ENCODE peak calls at places on chromosomes 7 and 10, in nine cellular contexts. I, W, P, N, S, A, T, Q and D are unnamed samples. For H3K4me1, the result is how much of the 10 kb centered on the place peaks cover.

GRCh38 chr7:46786995-46787394 is 794.9 kb downstream of the TNS3 start:
- DNase-seq in N (no peak), S (no peak), I (no peak), A (no peak), Q (no peak), P (no peak), T (no peak), W (no peak), D (no peak)

GRCh38 chr10:125029584-125030242 is 87.8 kb downstream of the ZRANB1 start:
- DNase-seq in T (no peak), Q (no peak), S (no peak), P (no peak), A (peak), I (peak), N (no peak), W (peak), D (no peak)

GRCh38 chr7:47498229-47499056 is 83.5 kb downstream of the TNS3 start:
- DNase-seq in W (no peak), A (no peak), P (no peak), T (no peak), S (peak), Q (no peak), N (no peak), I (peak), D (no peak)

GRCh38 chr10:42974693-42975002 is 102.2 kb upstream of the RET start:
- DNase-seq in A (no peak), T (no peak), Q (no peak), W (no peak), N (no peak), S (no peak), I (no peak), P (no peak), D (no peak)

GRCh38 chr7:15972767-15973362 is 286.4 kb upstream of the MEOX2 start:
- DNase-seq in P (no peak), S (no peak), A (peak), W (no peak), N (peak), Q (no peak), T (no peak), I (no peak), D (no peak)

GRCh38 chr7:54904130-54904529 is 114.7 kb upstream of the EGFR start:
- DNase-seq in P (no peak), Q (no peak), A (peak), S (no peak), W (no peak), N (no peak), I (no peak), T (no peak), D (no peak)

GRCh38 chr10:97673736-97674525 is 13.1 kb downstream of the AVPI1 start:
- DNase-seq in N (no peak), T (no peak), Q (no peak), P (no peak), W (peak), S (no peak), A (peak), I (peak), D (no peak)

GRCh38 chr7:29224726-29225125 is 30.2 kb downstream of the CHN2 start:
- DNase-seq in Q (no peak), S (no peak), I (no peak), P (no peak), N (no peak), W (peak), A (no peak), T (no peak), D (no peak)

GRCh38 chr7:86049910-86050309 is 593.8 kb upstream of the GRM3 start:
- DNase-seq in I (no peak), Q (no peak), A (no peak), S (no peak), N (no peak), P (no peak), T (no peak), W (no peak), D (no peak)

GRCh38 chr10:9825491-9826018 is 1192.1 kb upstream of the CELF2 start:
- DNase-seq in P (no peak), A (peak), Q (no peak), W (no peak), I (no peak), T (peak), N (no peak), S (no peak), D (no peak)

GRCh38 chr7:32892521-32893224 is 1.1 kb upstream of the KBTBD2 start:
- DNase-seq in A (peak), T (peak), N (peak), W (peak), P (no peak), S (peak), I (peak), Q (peak), D (peak)

GRCh38 chr10:125264752-125265578 is 104.6 kb upstream of the CTBP2 start:
- DNase-seq in T (no peak), A (no peak), S (no peak), Q (no peak), I (no peak), W (peak), N (peak), P (no peak), D (no peak)

GRCh38 chr10:77637474-77637985 is at the start of gene KCNMA1:
- DNase-seq in Q (peak), P (peak), W (peak), A (no peak), T (peak), S (peak), I (peak), N (no peak), D (no peak)

GRCh38 chr7:127879436-127879835 is 151.8 kb downstream of the LRRC4 start:
- DNase-seq in I (no peak), W (no peak), A (no peak), S (no peak), N (no peak), T (no peak), Q (no peak), P (no peak), D (no peak)

GRCh38 chr7:129824291-129825004 is 128.3 kb downstream of the UBE2H start:
- DNase-seq in W (no peak), S (no peak), Q (no peak), T (no peak), P (no peak), I (no peak), N (no peak), A (no peak), D (no peak)

GRCh38 chr10:30858499-30858898 is 173.2 kb downstream of the ZNF438 start:
- DNase-seq in T (no peak), I (no peak), S (no peak), N (no peak), A (peak), P (no peak), W (no peak), Q (no peak), D (no peak)

GRCh38 chr7:115868369-115868768 is 162.2 kb downstream of the TFEC start:
- DNase-seq in I (no peak), P (no peak), T (no peak), W (no peak), S (no peak), A (no peak), Q (no peak), N (no peak), D (no peak)

GRCh38 chr7:15166620-15167019 is 264.1 kb upstream of the DGKB start:
- DNase-seq in P (no peak), W (no peak), Q (no peak), N (no peak), S (no peak), T (no peak), A (no peak), I (no peak), D (no peak)

GRCh38 chr7:125061776-125062397 is 132.3 kb upstream of the POT1 start:
- DNase-seq in N (no peak), Q (no peak), W (peak), T (peak), P (no peak), A (peak), S (no peak), I (no peak), D (no peak)

GRCh38 chr10:117429644-117430043 is 54.4 kb upstream of the PDZD8 start:
- DNase-seq in P (no peak), Q (no peak), W (no peak), T (no peak), S (no peak), N (no peak), I (no peak), A (no peak), D (no peak)

GRCh38 chr7:148535227-148535626 is 55.3 kb upstream of the C7orf33 start:
- DNase-seq in P (no peak), W (peak), A (no peak), I (peak), Q (no peak), N (no peak), S (peak), T (peak), D (no peak)

GRCh38 chr10:70561051-70561450 is 41.5 kb downstream of the PRF1 start:
- DNase-seq in I (peak), N (no peak), A (no peak), S (no peak), T (no peak), P (no peak), Q (no peak), W (no peak), D (no peak)

GRCh38 chr10:48806282-48806681 is 121.6 kb downstream of the WDFY4 start:
- DNase-seq in W (no peak), N (no peak), P (no peak), A (no peak), T (no peak), I (peak), Q (no peak), S (no peak), D (no peak)
- H3K4me1 ChIP-seq in W (under half), N (under half), P (under half), A (under half), T (under half), I (under half), Q (under half), S (under half), D (under half)

DNA sequence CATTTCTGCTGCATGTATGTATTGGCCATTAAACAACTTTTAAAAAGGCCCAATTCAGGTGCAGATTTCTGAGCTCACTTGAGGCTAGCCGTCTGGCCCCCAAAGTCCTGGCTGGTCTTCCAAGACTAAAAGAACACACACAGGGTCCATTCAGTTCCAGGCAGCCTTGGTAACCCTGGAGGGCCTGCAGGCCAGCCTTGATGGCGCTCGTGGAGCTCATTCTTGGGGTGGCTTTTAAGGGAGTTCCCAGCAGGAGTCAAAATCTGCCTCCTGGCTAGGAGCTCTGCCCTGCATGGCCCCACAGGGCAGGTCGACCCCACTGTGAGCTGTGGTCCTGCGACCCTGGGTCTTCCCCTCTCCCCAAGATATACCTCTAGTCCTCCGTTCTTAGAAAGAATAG is 28.8 kb downstream of the ANXA11 start:
- DNase-seq in N (no peak), P (no peak), W (no peak), Q (no peak), A (no peak), S (no peak), I (no peak), T (no peak), D (no peak)
- H3K4me1 ChIP-seq in N (under half), P (under half), W (under half), Q (half or more), A (under half), S (under half), I (under half), T (under half), D (under half)

DNA sequence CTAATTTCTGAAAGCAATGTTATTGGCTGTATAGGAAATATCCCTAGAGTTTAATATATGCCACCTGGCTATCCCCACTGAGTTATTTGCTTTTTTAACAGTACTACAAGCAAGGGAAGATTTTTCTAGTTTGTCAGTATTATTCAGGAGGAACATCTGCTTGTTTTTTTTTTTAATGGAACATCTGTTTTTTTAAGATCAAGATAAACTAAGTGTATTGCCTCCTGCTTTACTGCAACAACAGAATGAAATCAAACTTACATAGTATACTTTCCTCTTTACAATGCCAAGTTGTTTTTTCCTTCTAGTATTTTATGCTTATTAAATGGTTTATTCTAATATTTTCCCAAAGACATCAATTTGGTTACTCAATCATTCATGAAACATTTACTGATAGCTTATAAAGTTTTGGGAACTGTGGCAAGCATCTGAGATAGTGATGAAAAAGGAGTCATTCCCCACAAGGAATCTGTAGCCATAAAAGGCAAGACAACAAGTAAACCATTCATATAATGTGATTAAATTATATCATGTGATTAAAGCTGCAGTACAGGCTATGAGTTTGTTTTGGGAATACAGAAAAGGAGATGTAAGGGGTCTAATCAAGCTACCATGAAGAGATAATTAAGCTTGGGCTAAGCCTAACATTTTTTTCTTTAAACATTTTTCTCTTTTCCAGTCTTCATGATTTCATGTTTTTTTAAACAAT is 17.4 kb downstream of the MTPN start:
- DNase-seq in W (no peak), A (no peak), I (no peak), Q (no peak), T (no peak), S (no peak), P (no peak), N (no peak), D (no peak)
- H3K4me1 ChIP-seq in W (under half), A (under half), I (under half), Q (under half), T (under half), S (under half), P (under half), N (under half), D (under half)

GRCh38 chr7:28088032-28088431 is 92.6 kb downstream of the JAZF1 start:
- DNase-seq in P (no peak), N (no peak), A (no peak), I (no peak), W (no peak), S (peak), Q (no peak), T (no peak), D (no peak)
- H3K4me1 ChIP-seq in P (under half), N (under half), A (under half), I (under half), W (under half), S (under half), Q (under half), T (under half), D (under half)

DNA sequence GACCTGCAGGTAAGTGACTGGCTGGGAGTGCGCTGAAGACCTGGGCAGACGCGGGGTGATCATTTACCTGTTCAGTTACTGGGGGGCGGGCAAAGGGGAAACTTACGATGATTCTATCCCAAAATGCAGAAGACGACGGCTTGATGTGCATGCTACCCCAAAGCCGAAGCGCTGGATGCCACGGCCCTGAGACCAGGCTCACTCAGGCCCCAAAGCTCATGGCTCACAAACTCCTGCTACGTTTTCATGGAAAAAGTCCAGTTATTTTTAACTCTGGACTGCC is 200.6 kb downstream of the DIP2C start:
- DNase-seq in A (no peak), T (no peak), N (no peak), I (peak), S (no peak), Q (no peak), P (no peak), W (no peak), D (no peak)
- H3K4me1 ChIP-seq in A (under half), T (under half), N (under half), I (under half), S (under half), Q (half or more), P (under half), W (under half), D (under half)

GRCh38 chr7:139721417-139721816 is 56.4 kb downstream of the HIPK2 start:
- DNase-seq in A (no peak), P (no peak), S (no peak), T (no peak), W (no peak), I (no peak), Q (no peak), N (no peak), D (no peak)
- H3K4me1 ChIP-seq in A (under half), P (half or more), S (under half), T (under half), W (under half), I (under half), Q (under half), N (under half), D (under half)

DNA sequence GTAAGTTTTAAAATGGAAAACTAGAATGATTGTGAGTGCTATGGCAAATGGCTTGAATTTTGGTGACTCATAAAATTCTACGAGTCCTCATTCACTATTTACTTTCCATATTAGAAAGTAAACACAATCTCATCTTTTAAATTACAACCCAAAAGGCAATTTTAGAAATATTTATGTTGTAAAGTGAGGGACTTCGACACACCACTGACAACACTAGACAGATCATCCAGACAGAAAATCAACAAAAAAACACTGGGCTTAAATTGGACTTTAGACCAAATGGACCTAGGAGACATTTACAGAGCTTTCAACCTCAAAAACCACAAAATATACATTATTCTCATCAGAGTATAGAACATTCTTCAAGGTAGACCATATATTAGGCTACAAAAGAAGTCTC is 30.1 kb downstream of the ZNF277 start:
- DNase-seq in I (no peak), N (no peak), P (no peak), S (no peak), A (no peak), W (no peak), T (no peak), Q (no peak), D (no peak)
- H3K4me1 ChIP-seq in I (under half), N (under half), P (under half), S (under half), A (under half), W (under half), T (under half), Q (under half), D (under half)

GRCh38 chr7:100539436-100540006 is 518 bp downstream of the AGFG2 start:
- DNase-seq in W (no peak), N (no peak), S (no peak), T (no peak), A (no peak), Q (no peak), P (no peak), I (no peak), D (no peak)
- H3K4me1 ChIP-seq in W (under half), N (under half), S (under half), T (under half), A (under half), Q (under half), P (under half), I (under half), D (half or more)